ENCODE peak calls at places on chromosomes 13 and 19, in four cellular contexts. P, Y, Z and C are unnamed samples. For H3K27me3, the result is how much of the 10 kb centered on the place peaks cover.

GRCh38 chr19:16168465-16169081 is 4.8 kb downstream of the CIB3 start:
- DNase-seq in Y (no peak), Z (no peak), P (no peak), C (no peak)

GRCh38 chr19:1401138-1401888 is at the start of gene GAMT:
- DNase-seq in P (peak), Z (peak), Y (peak), C (no peak)

GRCh38 chr13:40874138-40874776 is 84.8 kb downstream of the SLC25A15 start:
- DNase-seq in Y (peak), P (no peak), Z (no peak), C (no peak)

GRCh38 chr19:35266904-35267817 is 1.6 kb upstream of the USF2 start:
- DNase-seq in Y (peak), P (peak), Z (peak), C (no peak)

GRCh38 chr13:35923347-35923746 is 207.8 kb downstream of the DCLK1 start:
- DNase-seq in P (peak), Y (peak), Z (no peak), C (no peak)

GRCh38 chr19:7917292-7918061 is 2.7 kb upstream of the SNAPC2 start:
- DNase-seq in Z (peak), P (peak), Y (peak), C (no peak)

GRCh38 chr19:3687774-3688706 is 12.2 kb downstream of the PIP5K1C start:
- DNase-seq in Z (peak), Y (no peak), P (no peak), C (no peak)

GRCh38 chr13:25882732-25883357 is 169.0 kb downstream of the SHISA2 start:
- DNase-seq in Y (peak), P (no peak), Z (no peak), C (no peak)

GRCh38 chr13:109644069-109644750 is 142.2 kb downstream of the IRS2 start:
- DNase-seq in Z (no peak), Y (no peak), P (no peak), C (no peak)

GRCh38 chr13:110380359-110381028 is 73.4 kb downstream of the COL4A2 start:
- DNase-seq in P (no peak), Y (no peak), Z (no peak), C (no peak)

GRCh38 chr19:33209844-33210230 is 15.7 kb downstream of the LRP3 start:
- DNase-seq in Y (no peak), P (no peak), Z (no peak), C (no peak)

GRCh38 chr19:42942187-42942789 is 5.3 kb upstream of the PSG7 start:
- DNase-seq in P (no peak), Z (no peak), Y (peak), C (no peak)

GRCh38 chr13:52011690-52012511 is at the start of gene ALG11:
- DNase-seq in P (peak), Y (peak), Z (peak), C (peak)

GRCh38 chr13:32032780-32033179 is 1.2 kb downstream of the FRY start:
- DNase-seq in Y (no peak), Z (no peak), P (no peak), C (no peak)

GRCh38 chr19:8069116-8069973 is 16.8 kb downstream of the CCL25 start:
- DNase-seq in Z (no peak), Y (peak), P (no peak), C (no peak)

GRCh38 chr19:44051654-44052402 is at the start of gene ZNF223:
- DNase-seq in Y (peak), P (peak), Z (peak), C (peak)

GRCh38 chr13:72643339-72643989 is 84.0 kb downstream of the MZT1 start:
- DNase-seq in P (no peak), Z (peak), Y (peak), C (no peak)

GRCh38 chr13:107770541-107770940 is 444.8 kb downstream of the LIG4 start:
- DNase-seq in P (no peak), Z (no peak), Y (no peak), C (no peak)

GRCh38 chr13:110942248-110942981 is 27.5 kb upstream of the ANKRD10 start:
- DNase-seq in P (no peak), Y (no peak), Z (no peak), C (peak)

GRCh38 chr19:18754501-18754900 is 36.6 kb downstream of the COMP start:
- DNase-seq in P (no peak), Y (no peak), Z (no peak), C (no peak)

GRCh38 chr19:10508707-10509106 is 5.6 kb upstream of the KEAP1 start:
- DNase-seq in Z (no peak), P (no peak), Y (no peak), C (no peak)

GRCh38 chr19:17873661-17874422 is 2.1 kb downstream of the SLC5A5 start:
- DNase-seq in P (no peak), Y (peak), Z (peak), C (no peak)

GRCh38 chr13:30027569-30028455 is 177.4 kb upstream of the UBL3 start:
- DNase-seq in Y (no peak), Z (no peak), P (no peak), C (no peak)

GRCh38 chr13:38888309-38888708 is 102.3 kb downstream of the STOML3 start:
- DNase-seq in P (no peak), Z (no peak), Y (no peak), C (peak)

GRCh38 chr13:93690139-93690538 is 463.5 kb downstream of the GPC6 start:
- DNase-seq in Z (no peak), Y (peak), P (no peak), C (no peak)

GRCh38 chr19:35869327-35870123 is 1.2 kb downstream of the APLP1 start:
- DNase-seq in Z (peak), P (peak), Y (peak), C (peak)

GRCh38 chr13:78978381-78978998 is 319.5 kb upstream of the OBI1 start:
- DNase-seq in Y (peak), P (no peak), Z (peak), C (peak)

GRCh38 chr19:16548956-16549355 is 6.7 kb upstream of the CHERP start:
- DNase-seq in Y (no peak), P (no peak), Z (no peak), C (no peak)

GRCh38 chr19:441213-441823 is 19.5 kb downstream of the SHC2 start:
- DNase-seq in Y (no peak), Z (no peak), P (no peak), C (no peak)

GRCh38 chr13:36353001-36353400 is 6.8 kb upstream of the SPART start:
- DNase-seq in Y (no peak), P (no peak), Z (no peak), C (no peak)

GRCh38 chr13:44199627-44200207 is 173.9 kb upstream of the SERP2 start:
- DNase-seq in Y (no peak), P (peak), Z (no peak), C (no peak)

GRCh38 chr13:98528663-98529064 is 48.2 kb downstream of the STK24 start:
- DNase-seq in Z (no peak), Y (no peak), P (no peak), C (no peak)

GRCh38 chr19:48631254-48631653 is 5.9 kb downstream of the DBP start:
- DNase-seq in Y (peak), P (no peak), Z (no peak), C (no peak)

GRCh38 chr19:34994643-34995471 is 5.3 kb upstream of the GRAMD1A start:
- DNase-seq in Z (no peak), P (no peak), Y (no peak), C (no peak)

GRCh38 chr19:45876411-45877197 is 9.3 kb downstream of the IRF2BP1 start:
- DNase-seq in Z (no peak), Y (no peak), P (peak), C (no peak)

GRCh38 chr19:41175825-41176734 is 16.9 kb upstream of the CYP2S1 start:
- DNase-seq in P (no peak), Z (peak), Y (peak), C (peak)

GRCh38 chr13:102580552-102581169 is 16.1 kb upstream of the TPP2 start:
- DNase-seq in Z (no peak), Y (peak), P (no peak), C (no peak)

GRCh38 chr19:52621376-52621775 is 16.8 kb downstream of the ZNF83 start:
- DNase-seq in Y (no peak), P (no peak), Z (no peak), C (no peak)

GRCh38 chr13:87674143-87674772 is 3.1 kb downstream of the SLITRK5 start:
- DNase-seq in Y (no peak), Z (no peak), P (no peak), C (no peak)
- H3K4me3 ChIP-seq in Y (peak), Z (no peak), P (no peak), C (peak)

DNA sequence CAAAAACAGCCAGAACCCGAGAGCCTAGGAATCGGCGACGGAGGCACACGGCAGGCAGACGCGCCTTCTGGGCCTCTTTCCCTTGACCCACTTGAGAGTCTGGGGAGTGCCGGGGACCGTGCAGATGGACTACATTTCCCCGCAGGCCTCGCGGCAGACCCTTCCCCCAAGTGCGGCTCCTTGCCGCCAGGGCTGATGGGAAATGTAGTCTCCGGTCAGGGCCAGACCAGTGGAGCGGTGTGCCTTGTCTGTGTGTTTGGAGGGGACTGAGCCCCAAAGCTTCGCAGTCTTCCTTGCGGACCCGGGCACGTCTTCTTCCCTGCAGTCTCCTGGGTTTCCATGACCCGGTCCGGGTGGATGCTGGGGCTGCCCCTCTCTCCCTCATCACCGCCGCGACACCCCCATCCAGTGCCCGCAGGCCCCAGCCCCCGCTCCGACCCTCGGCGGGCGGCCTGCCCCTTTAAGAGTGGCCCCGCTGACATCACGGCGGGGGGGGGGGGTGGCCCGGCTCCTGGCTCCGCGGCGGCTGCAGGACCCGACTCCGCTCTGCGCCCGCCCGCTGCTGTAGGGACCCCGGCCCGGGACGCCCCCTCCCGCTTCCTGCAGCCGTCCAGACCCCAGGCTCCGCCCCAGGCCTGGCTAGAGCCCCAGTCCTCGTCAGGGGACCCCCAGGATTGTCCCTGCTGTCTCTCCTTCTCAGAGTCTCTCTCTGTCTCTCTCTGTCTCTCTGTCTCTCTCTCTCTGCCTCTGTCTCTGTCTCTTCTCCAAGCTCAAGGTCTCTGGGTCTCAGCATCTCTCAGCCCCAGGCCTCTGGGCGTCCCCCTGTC is 759 bp upstream of the CACNG7 start:
- DNase-seq in Z (no peak), Y (peak), P (peak), C (no peak)
- H3K27me3 ChIP-seq in Z (under half), Y (half or more), P (half or more), C (under half)

GRCh38 chr19:38515906-38516305 is 82.4 kb downstream of the RYR1 start:
- DNase-seq in P (no peak), Z (no peak), Y (no peak), C (no peak)

GRCh38 chr19:38513762-38514167 is 80.3 kb downstream of the RYR1 start:
- DNase-seq in P (no peak), Z (no peak), Y (no peak), C (no peak)

GRCh38 chr19:38517321-38517720 is 83.8 kb downstream of the RYR1 start:
- DNase-seq in P (no peak), Z (no peak), Y (no peak), C (no peak)

GRCh38 chr19:38516802-38517201 is 83.3 kb downstream of the RYR1 start:
- DNase-seq in Y (no peak), P (no peak), Z (no peak), C (no peak)

GRCh38 chr19:38514812-38515633 is 81.5 kb downstream of the RYR1 start:
- DNase-seq in Y (peak), Z (peak), P (peak), C (peak)
- TF ChIP-seq CTCF in Y (peak), Z (peak), P (peak), C (peak)

GRCh38 chr19:30476997-30477396 is 104.8 kb downstream of the ZNF536 start:
- DNase-seq in P (no peak), Z (no peak), Y (no peak), C (no peak)
- H3K4me3 ChIP-seq in P (no peak), Z (no peak), Y (no peak), C (no peak)